ENCODE peak calls at places on chromosomes 4 and X, in five cellular contexts. One of them, this sample, is unnamed.

GRCh38 chrX:66200855-66201795 is 37.1 kb downstream of the HEPH start:
- DNase-seq in astrocyte of the spinal cord: peak
- DNase-seq in iris pigment epithelial cell: peak
- DNase-seq in bronchial epithelial cell: peak
- DNase-seq in heart right ventricle: no peak
- DNase-seq in this sample: peak

GRCh38 chr4:94240384-94240783 is 32.7 kb downstream of the SMARCAD1 start:
- DNase-seq in astrocyte of the spinal cord: no peak
- DNase-seq in iris pigment epithelial cell: no peak
- DNase-seq in bronchial epithelial cell: no peak
- DNase-seq in heart right ventricle: no peak
- DNase-seq in this sample: no peak

GRCh38 chrX:67544871-67545771 is 1.3 kb downstream of the AR start:
- DNase-seq in astrocyte of the spinal cord: peak
- DNase-seq in iris pigment epithelial cell: peak
- DNase-seq in bronchial epithelial cell: no peak
- DNase-seq in heart right ventricle: peak
- DNase-seq in this sample: peak

GRCh38 chr4:39201963-39202362 is 19.6 kb downstream of the WDR19 start:
- DNase-seq in astrocyte of the spinal cord: no peak
- DNase-seq in iris pigment epithelial cell: no peak
- DNase-seq in bronchial epithelial cell: no peak
- DNase-seq in heart right ventricle: no peak
- DNase-seq in this sample: no peak

GRCh38 chrX:295136-295535 is 14.0 kb downstream of the PLCXD1 start:
- DNase-seq in astrocyte of the spinal cord: no peak
- DNase-seq in iris pigment epithelial cell: no peak
- DNase-seq in bronchial epithelial cell: no peak
- DNase-seq in heart right ventricle: no peak
- DNase-seq in this sample: no peak

GRCh38 chr4:6591781-6592180 is 16.8 kb downstream of the MAN2B2 start:
- DNase-seq in astrocyte of the spinal cord: no peak
- DNase-seq in iris pigment epithelial cell: no peak
- DNase-seq in bronchial epithelial cell: no peak
- DNase-seq in heart right ventricle: no peak
- DNase-seq in this sample: no peak

GRCh38 chrX:21873063-21873785 is 17.4 kb downstream of the YY2 start:
- DNase-seq in astrocyte of the spinal cord: no peak
- DNase-seq in iris pigment epithelial cell: peak
- DNase-seq in bronchial epithelial cell: peak
- DNase-seq in heart right ventricle: no peak
- DNase-seq in this sample: no peak

GRCh38 chrX:13827693-13828092 is 10.8 kb upstream of the GPM6B start:
- DNase-seq in astrocyte of the spinal cord: no peak
- DNase-seq in iris pigment epithelial cell: no peak
- DNase-seq in bronchial epithelial cell: peak
- DNase-seq in heart right ventricle: no peak
- DNase-seq in this sample: no peak

GRCh38 chrX:88135735-88136134 is 611.3 kb upstream of the CPXCR1 start:
- DNase-seq in astrocyte of the spinal cord: no peak
- DNase-seq in iris pigment epithelial cell: peak
- DNase-seq in bronchial epithelial cell: no peak
- DNase-seq in heart right ventricle: no peak
- DNase-seq in this sample: peak

GRCh38 chr4:44157611-44158277 is 290.9 kb downstream of the KCTD8 start:
- DNase-seq in astrocyte of the spinal cord: peak
- DNase-seq in iris pigment epithelial cell: peak
- DNase-seq in bronchial epithelial cell: peak
- DNase-seq in heart right ventricle: no peak
- DNase-seq in this sample: no peak

GRCh38 chr4:47926667-47927258 is 12.4 kb upstream of the NFXL1 start:
- DNase-seq in astrocyte of the spinal cord: peak
- DNase-seq in iris pigment epithelial cell: peak
- DNase-seq in bronchial epithelial cell: peak
- DNase-seq in heart right ventricle: peak
- DNase-seq in this sample: peak

GRCh38 chr4:7886250-7886973 is 53.2 kb downstream of the AFAP1 start:
- DNase-seq in astrocyte of the spinal cord: no peak
- DNase-seq in iris pigment epithelial cell: peak
- DNase-seq in bronchial epithelial cell: no peak
- DNase-seq in heart right ventricle: no peak
- DNase-seq in this sample: peak

GRCh38 chr4:108637856-108638255 is 12.5 kb upstream of the OSTC start:
- DNase-seq in astrocyte of the spinal cord: no peak
- DNase-seq in iris pigment epithelial cell: no peak
- DNase-seq in bronchial epithelial cell: no peak
- DNase-seq in heart right ventricle: no peak
- DNase-seq in this sample: peak

GRCh38 chrX:38089173-38089982 is 83.0 kb downstream of the SYTL5 start:
- DNase-seq in astrocyte of the spinal cord: no peak
- DNase-seq in iris pigment epithelial cell: no peak
- DNase-seq in bronchial epithelial cell: peak
- DNase-seq in heart right ventricle: no peak
- DNase-seq in this sample: no peak

GRCh38 chr4:80463509-80463908 is 128.0 kb downstream of the CFAP299 start:
- DNase-seq in astrocyte of the spinal cord: no peak
- DNase-seq in iris pigment epithelial cell: no peak
- DNase-seq in bronchial epithelial cell: no peak
- DNase-seq in heart right ventricle: no peak
- DNase-seq in this sample: no peak

GRCh38 chr4:8840006-8840793 is 31.4 kb downstream of the HMX1 start:
- DNase-seq in astrocyte of the spinal cord: no peak
- DNase-seq in iris pigment epithelial cell: no peak
- DNase-seq in bronchial epithelial cell: no peak
- DNase-seq in heart right ventricle: no peak
- DNase-seq in this sample: no peak

GRCh38 chr4:133233922-133234321 is 84.8 kb downstream of the PCDH10 start:
- DNase-seq in astrocyte of the spinal cord: no peak
- DNase-seq in iris pigment epithelial cell: no peak
- DNase-seq in bronchial epithelial cell: no peak
- DNase-seq in heart right ventricle: no peak
- DNase-seq in this sample: no peak

GRCh38 chr4:148376151-148376550 is 66.1 kb downstream of the NR3C2 start:
- DNase-seq in astrocyte of the spinal cord: peak
- DNase-seq in iris pigment epithelial cell: peak
- DNase-seq in bronchial epithelial cell: peak
- DNase-seq in heart right ventricle: no peak
- DNase-seq in this sample: no peak

GRCh38 chr4:137238456-137238855 is 293.8 kb downstream of the PCDH18 start:
- DNase-seq in astrocyte of the spinal cord: no peak
- DNase-seq in iris pigment epithelial cell: no peak
- DNase-seq in bronchial epithelial cell: no peak
- DNase-seq in heart right ventricle: no peak
- DNase-seq in this sample: no peak

GRCh38 chrX:30957753-30958152 is 68.7 kb upstream of the TAB3 start:
- DNase-seq in astrocyte of the spinal cord: peak
- DNase-seq in iris pigment epithelial cell: peak
- DNase-seq in bronchial epithelial cell: peak
- DNase-seq in heart right ventricle: no peak
- DNase-seq in this sample: peak

GRCh38 chr4:99979872-99980271 is 29.8 kb upstream of the H2AZ1 start:
- DNase-seq in astrocyte of the spinal cord: peak
- DNase-seq in iris pigment epithelial cell: peak
- DNase-seq in bronchial epithelial cell: peak
- DNase-seq in heart right ventricle: no peak
- DNase-seq in this sample: peak

GRCh38 chrX:41963348-41963747 is 40.0 kb upstream of the CASK start:
- DNase-seq in astrocyte of the spinal cord: no peak
- DNase-seq in iris pigment epithelial cell: no peak
- DNase-seq in bronchial epithelial cell: no peak
- DNase-seq in heart right ventricle: no peak
- DNase-seq in this sample: no peak